ENCODE peak calls at places on chromosomes 2 and 18, in five cellular contexts. One of them, this sample, is unnamed. For H3K79me2, the result is how much of the 10 kb centered on the place peaks cover.

GRCh38 chr2:70901235-70902066 is 34.2 kb upstream of the ATP6V1B1 start:
- DNase-seq in K562: no peak
- DNase-seq in HepG2: no peak
- DNase-seq in HCT116: no peak
- DNase-seq in SK-N-SH: peak
- DNase-seq in this sample: peak

GRCh38 chr2:217687771-217688170 is 315.0 kb downstream of the TNS1 start:
- DNase-seq in K562: no peak
- DNase-seq in HepG2: no peak
- DNase-seq in HCT116: no peak
- DNase-seq in SK-N-SH: no peak
- DNase-seq in this sample: no peak

GRCh38 chr2:205627085-205627484 is 55.2 kb upstream of the NRP2 start:
- DNase-seq in SK-N-SH: no peak
- DNase-seq in K562: no peak
- DNase-seq in HCT116: no peak
- DNase-seq in HepG2: no peak
- DNase-seq in this sample: no peak

GRCh38 chr2:54465143-54465542 is 9.0 kb downstream of the SPTBN1 start:
- DNase-seq in SK-N-SH: no peak
- DNase-seq in HCT116: no peak
- DNase-seq in K562: no peak
- DNase-seq in HepG2: no peak
- DNase-seq in this sample: no peak

GRCh38 chr2:216849987-216850386 is 9.9 kb downstream of the TNP1 start:
- DNase-seq in SK-N-SH: no peak
- DNase-seq in K562: no peak
- DNase-seq in HCT116: no peak
- DNase-seq in HepG2: no peak
- DNase-seq in this sample: no peak

GRCh38 chr2:98483257-98483861 is 38.7 kb downstream of the INPP4A start:
- DNase-seq in K562: no peak
- DNase-seq in SK-N-SH: no peak
- DNase-seq in HCT116: no peak
- DNase-seq in HepG2: no peak
- DNase-seq in this sample: no peak

GRCh38 chr2:240431276-240431662 is 4.2 kb upstream of the GPC1 start:
- DNase-seq in SK-N-SH: no peak
- DNase-seq in K562: no peak
- DNase-seq in HCT116: no peak
- DNase-seq in HepG2: no peak
- DNase-seq in this sample: no peak

GRCh38 chr2:11988691-11989465 is 242.4 kb downstream of the LPIN1 start:
- DNase-seq in HepG2: no peak
- DNase-seq in SK-N-SH: no peak
- DNase-seq in K562: no peak
- DNase-seq in HCT116: no peak
- DNase-seq in this sample: no peak

GRCh38 chr18:66560092-66560491 is 43.8 kb downstream of the CDH19 start:
- DNase-seq in SK-N-SH: no peak
- DNase-seq in HCT116: no peak
- DNase-seq in K562: no peak
- DNase-seq in HepG2: peak
- DNase-seq in this sample: peak

GRCh38 chr18:72895548-72895947 is 27.8 kb upstream of the NETO1 start:
- DNase-seq in HCT116: no peak
- DNase-seq in K562: no peak
- DNase-seq in HepG2: no peak
- DNase-seq in SK-N-SH: no peak
- DNase-seq in this sample: no peak

GRCh38 chr18:6449213-6449612 is 34.5 kb upstream of the L3MBTL4 start:
- DNase-seq in SK-N-SH: no peak
- DNase-seq in K562: no peak
- DNase-seq in HCT116: no peak
- DNase-seq in HepG2: no peak
- DNase-seq in this sample: peak

GRCh38 chr2:196335238-196335637 is 163.9 kb upstream of the STK17B start:
- DNase-seq in SK-N-SH: no peak
- DNase-seq in HCT116: no peak
- DNase-seq in HepG2: no peak
- DNase-seq in K562: no peak
- DNase-seq in this sample: peak

GRCh38 chr18:3596324-3597158 is 146.6 kb downstream of the TGIF1 start:
- DNase-seq in HCT116: no peak
- DNase-seq in SK-N-SH: peak
- DNase-seq in HepG2: peak
- DNase-seq in K562: peak
- DNase-seq in this sample: no peak

GRCh38 chr18:11807233-11807632 is 44.0 kb upstream of the CHMP1B start:
- DNase-seq in K562: no peak
- DNase-seq in HepG2: no peak
- DNase-seq in HCT116: no peak
- DNase-seq in SK-N-SH: no peak
- DNase-seq in this sample: no peak

GRCh38 chr18:27164905-27165304 is 20.2 kb downstream of the CHST9 start:
- DNase-seq in K562: no peak
- DNase-seq in HepG2: no peak
- DNase-seq in HCT116: no peak
- DNase-seq in SK-N-SH: no peak
- DNase-seq in this sample: no peak

GRCh38 chr18:6414118-6414722 is 491 bp downstream of the L3MBTL4 start:
- DNase-seq in HCT116: no peak
- DNase-seq in SK-N-SH: peak
- DNase-seq in K562: no peak
- DNase-seq in HepG2: peak
- DNase-seq in this sample: peak

GRCh38 chr2:40820319-40820718 is 368.4 kb upstream of the SLC8A1 start:
- DNase-seq in K562: no peak
- DNase-seq in HepG2: no peak
- DNase-seq in HCT116: no peak
- DNase-seq in SK-N-SH: no peak
- DNase-seq in this sample: no peak

GRCh38 chr2:28558421-28558820 is 62.6 kb downstream of the PLB1 start:
- DNase-seq in K562: no peak
- DNase-seq in HCT116: no peak
- DNase-seq in SK-N-SH: no peak
- DNase-seq in HepG2: no peak
- DNase-seq in this sample: no peak

GRCh38 chr2:32003791-32004190 is 7.0 kb downstream of the MEMO1 start:
- DNase-seq in HepG2: no peak
- DNase-seq in HCT116: no peak
- DNase-seq in SK-N-SH: no peak
- DNase-seq in K562: no peak
- DNase-seq in this sample: no peak
- H3K79me2 ChIP-seq in HepG2: half or more
- H3K79me2 ChIP-seq in HCT116: half or more
- H3K79me2 ChIP-seq in SK-N-SH: half or more
- H3K79me2 ChIP-seq in K562: half or more
- H3K79me2 ChIP-seq in this sample: half or more

GRCh38 chr2:30777662-30778505 is 29.4 kb downstream of the CAPN13 start:
- DNase-seq in HepG2: no peak
- DNase-seq in K562: no peak
- DNase-seq in SK-N-SH: no peak
- DNase-seq in HCT116: no peak
- DNase-seq in this sample: no peak

GRCh38 chr2:30784682-30785081 is 22.6 kb downstream of the CAPN13 start:
- DNase-seq in HepG2: no peak
- DNase-seq in K562: no peak
- DNase-seq in HCT116: no peak
- DNase-seq in SK-N-SH: no peak
- DNase-seq in this sample: no peak

GRCh38 chr2:30778611-30779010 is 28.6 kb downstream of the CAPN13 start:
- DNase-seq in HCT116: no peak
- DNase-seq in SK-N-SH: no peak
- DNase-seq in HepG2: no peak
- DNase-seq in K562: no peak
- DNase-seq in this sample: no peak

GRCh38 chr2:30780776-30781330 is 26.4 kb downstream of the CAPN13 start:
- DNase-seq in HCT116: no peak
- DNase-seq in HepG2: no peak
- DNase-seq in SK-N-SH: no peak
- DNase-seq in K562: no peak
- DNase-seq in this sample: no peak

DNA sequence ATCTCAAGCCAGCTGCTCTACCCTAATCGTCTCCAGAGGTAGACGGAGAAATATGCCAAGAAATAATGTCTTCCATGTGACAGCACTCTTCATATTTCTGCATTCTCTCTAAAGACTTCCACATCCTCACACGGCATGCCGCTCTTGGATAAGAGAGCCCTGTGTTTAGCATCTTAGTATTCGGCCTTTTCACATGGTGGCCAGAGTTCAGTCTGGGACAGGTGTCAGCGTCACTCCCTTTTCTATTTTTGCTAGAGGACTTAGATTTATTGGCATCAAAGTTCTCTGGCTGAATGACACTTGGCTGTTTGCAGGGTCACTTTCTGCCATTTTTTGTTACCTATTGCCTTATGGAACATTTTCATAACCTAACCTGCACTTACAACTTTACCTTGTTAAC is 25.1 kb downstream of the CAPN13 start:
- DNase-seq in HCT116: no peak
- DNase-seq in K562: no peak
- DNase-seq in HepG2: no peak
- DNase-seq in SK-N-SH: no peak
- DNase-seq in this sample: no peak
- TF ChIP-seq REST in HCT116: no peak
- TF ChIP-seq REST in K562: no peak
- TF ChIP-seq REST in HepG2: no peak
- TF ChIP-seq REST in SK-N-SH: no peak
- TF ChIP-seq REST in this sample: no peak

GRCh38 chr18:76388261-76388660 is 106.8 kb downstream of the ZNF516 start:
- DNase-seq in HepG2: no peak
- DNase-seq in K562: no peak
- DNase-seq in HCT116: no peak
- DNase-seq in SK-N-SH: no peak
- DNase-seq in this sample: no peak
- H3K79me2 ChIP-seq in HepG2: half or more
- H3K79me2 ChIP-seq in K562: under half
- H3K79me2 ChIP-seq in HCT116: under half
- H3K79me2 ChIP-seq in SK-N-SH: under half
- H3K79me2 ChIP-seq in this sample: under half

GRCh38 chr2:176854062-176854461 is 358.5 kb upstream of the HNRNPA3 start:
- DNase-seq in HepG2: no peak
- DNase-seq in HCT116: no peak
- DNase-seq in SK-N-SH: no peak
- DNase-seq in K562: no peak
- DNase-seq in this sample: no peak
- TF ChIP-seq REST in HepG2: no peak
- TF ChIP-seq REST in HCT116: no peak
- TF ChIP-seq REST in SK-N-SH: no peak
- TF ChIP-seq REST in K562: no peak
- TF ChIP-seq REST in this sample: no peak

DNA sequence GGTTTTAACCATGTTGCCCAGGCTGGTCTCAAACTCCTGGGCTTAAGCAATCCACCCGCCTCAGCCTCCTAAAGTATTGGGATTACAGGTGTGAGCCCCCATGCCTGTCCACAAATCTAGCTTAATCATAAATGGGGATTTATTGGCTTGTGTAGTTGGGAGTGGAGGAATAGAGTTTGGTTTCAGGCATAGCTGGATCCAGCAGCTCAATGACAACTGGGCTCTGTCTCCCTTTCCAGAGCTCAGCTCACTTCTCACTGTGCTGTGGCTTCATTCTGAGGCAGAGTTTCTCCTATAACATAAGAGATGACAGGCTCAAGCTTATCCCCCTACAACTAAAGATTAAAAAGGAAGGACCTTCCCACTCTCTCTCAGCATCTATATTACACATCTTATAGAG is 280.2 kb downstream of the PTPRM start:
- DNase-seq in SK-N-SH: no peak
- DNase-seq in HCT116: no peak
- DNase-seq in HepG2: no peak
- DNase-seq in K562: no peak
- DNase-seq in this sample: no peak
- H3K79me2 ChIP-seq in SK-N-SH: under half
- H3K79me2 ChIP-seq in HCT116: under half
- H3K79me2 ChIP-seq in HepG2: under half
- H3K79me2 ChIP-seq in K562: under half
- H3K79me2 ChIP-seq in this sample: under half

DNA sequence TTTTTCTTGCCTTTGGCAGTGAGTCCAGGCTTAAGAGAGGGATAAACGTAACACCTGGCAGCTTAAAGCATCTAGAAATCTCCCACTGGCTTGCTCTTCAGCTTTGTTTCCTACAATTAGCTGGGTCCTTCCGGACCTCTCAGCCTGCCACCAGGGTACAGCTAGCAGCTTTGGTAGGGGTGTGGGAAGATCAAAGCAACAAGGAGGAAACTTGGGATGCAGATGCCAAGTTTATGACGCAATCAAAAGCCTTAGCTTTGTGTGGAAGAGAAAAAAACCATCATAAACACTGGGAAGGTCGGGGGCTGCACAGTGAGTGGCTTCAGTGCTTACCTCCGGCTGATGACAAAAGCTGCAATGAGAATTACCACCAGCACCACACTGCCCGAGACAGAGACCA is 116.9 kb downstream of the EPHA4 start:
- DNase-seq in K562: no peak
- DNase-seq in SK-N-SH: no peak
- DNase-seq in HCT116: no peak
- DNase-seq in HepG2: no peak
- DNase-seq in this sample: no peak
- TF ChIP-seq REST in K562: no peak
- TF ChIP-seq REST in SK-N-SH: no peak
- TF ChIP-seq REST in HCT116: no peak
- TF ChIP-seq REST in HepG2: no peak
- TF ChIP-seq REST in this sample: no peak

GRCh38 chr18:23182606-23183005 is 47.3 kb downstream of the CABLES1 start:
- DNase-seq in SK-N-SH: no peak
- DNase-seq in HepG2: no peak
- DNase-seq in K562: no peak
- DNase-seq in HCT116: no peak
- DNase-seq in this sample: no peak
- H3K79me2 ChIP-seq in SK-N-SH: under half
- H3K79me2 ChIP-seq in HepG2: under half
- H3K79me2 ChIP-seq in K562: under half
- H3K79me2 ChIP-seq in HCT116: under half
- H3K79me2 ChIP-seq in this sample: half or more

This sample was measured in GM23338.